ENCODE peak calls at places on chromosomes 4 and X, in eight cellular contexts. H, A, V, K, O, G, Y and D are unnamed samples.

GRCh38 chr4:110970642-110971041 is 347.8 kb upstream of the PITX2 start:
- DNase-seq in A (peak), H (no peak), Y (no peak), V (peak), K (peak), O (peak), G (no peak), D (peak)

GRCh38 chr4:27861802-27862201 is 1001.2 kb downstream of the STIM2 start:
- DNase-seq in G (no peak), O (no peak), Y (no peak), V (no peak), H (no peak), A (peak), K (no peak), D (no peak)

GRCh38 chr4:105246712-105247111 is 100.0 kb downstream of the TET2 start:
- DNase-seq in G (no peak), H (no peak), A (peak), Y (no peak), V (no peak), K (no peak), O (no peak), D (no peak)

GRCh38 chrX:40448793-40449192 is 132.0 kb upstream of the ATP6AP2 start:
- DNase-seq in O (no peak), A (no peak), Y (no peak), G (no peak), K (no peak), H (no peak), V (peak), D (no peak)

GRCh38 chr4:55291227-55291629 is 54.8 kb upstream of the SRD5A3 start:
- DNase-seq in O (no peak), Y (peak), A (peak), K (no peak), V (no peak), H (no peak), G (no peak), D (no peak)

GRCh38 chr4:158428242-158428641 is 93.4 kb upstream of the RXFP1 start:
- DNase-seq in K (no peak), A (peak), G (no peak), V (no peak), Y (no peak), H (no peak), O (no peak), D (no peak)

GRCh38 chrX:47146121-47146935 is 1.3 kb downstream of the RBM10 start:
- DNase-seq in Y (no peak), H (no peak), K (no peak), G (no peak), V (no peak), A (no peak), O (no peak), D (no peak)

GRCh38 chrX:119475389-119476101 is 7.3 kb downstream of the SLC25A5 start:
- DNase-seq in G (no peak), V (no peak), A (no peak), K (no peak), O (no peak), Y (no peak), H (no peak), D (no peak)

GRCh38 chrX:5681159-5681558 is 547.5 kb downstream of the NLGN4X start:
- DNase-seq in V (peak), K (no peak), H (no peak), Y (no peak), O (no peak), G (no peak), A (no peak), D (no peak)

GRCh38 chrX:151815461-151815860 is 80.9 kb downstream of the CNGA2 start:
- DNase-seq in O (no peak), V (no peak), K (no peak), A (peak), H (no peak), Y (no peak), G (no peak), D (no peak)

GRCh38 chrX:71492086-71493065 is 40.5 kb upstream of the OGT start:
- DNase-seq in G (no peak), Y (peak), H (peak), V (no peak), A (peak), O (peak), K (no peak), D (peak)

GRCh38 chr4:188408244-188409067 is 269.2 kb downstream of the TRIML1 start:
- DNase-seq in K (no peak), Y (no peak), G (no peak), V (no peak), A (no peak), H (no peak), O (no peak), D (no peak)

GRCh38 chrX:18755651-18756050 is 48.2 kb downstream of the PPEF1 start:
- DNase-seq in K (no peak), H (no peak), G (no peak), V (no peak), Y (no peak), A (no peak), O (no peak), D (no peak)

GRCh38 chrX:39564751-39565150 is 533.0 kb downstream of the BCOR start:
- DNase-seq in O (no peak), Y (no peak), H (no peak), K (no peak), A (no peak), G (no peak), V (no peak), D (no peak)

GRCh38 chrX:123745511-123745910 is 12.7 kb upstream of the THOC2 start:
- DNase-seq in V (no peak), H (no peak), Y (no peak), O (no peak), G (no peak), A (no peak), K (no peak), D (no peak)

GRCh38 chr4:53804719-53805118 is 213.4 kb upstream of the LNX1 start:
- DNase-seq in A (no peak), G (no peak), O (peak), H (no peak), V (peak), K (peak), Y (no peak), D (peak)

GRCh38 chr4:72314869-72315268 is 254.2 kb downstream of the ADAMTS3 start:
- DNase-seq in H (no peak), Y (no peak), O (no peak), V (no peak), K (no peak), G (no peak), A (peak), D (no peak)

GRCh38 chrX:154649864-154650510 is 3.4 kb downstream of the CTAG2 start:
- DNase-seq in Y (no peak), O (no peak), H (no peak), G (no peak), K (no peak), V (no peak), A (no peak), D (no peak)

GRCh38 chrX:127317159-127317558 is 497.6 kb downstream of the PRR32 start:
- DNase-seq in H (no peak), G (no peak), A (no peak), Y (no peak), K (no peak), O (no peak), V (no peak), D (no peak)

GRCh38 chr4:18568600-18568999 is 547.0 kb upstream of the LCORL start:
- DNase-seq in A (peak), G (no peak), O (no peak), K (no peak), H (no peak), Y (no peak), V (no peak), D (no peak)

GRCh38 chr4:174217273-174218126 is 66.0 kb downstream of the FBXO8 start:
- DNase-seq in H (no peak), K (no peak), Y (no peak), V (peak), O (peak), G (no peak), A (peak), D (no peak)

GRCh38 chr4:19756661-19757060 is 495.0 kb upstream of the SLIT2 start:
- DNase-seq in A (no peak), O (no peak), K (no peak), H (no peak), Y (no peak), V (no peak), G (no peak), D (no peak)

GRCh38 chr4:30916337-30917274 is 196.4 kb downstream of the PCDH7 start:
- DNase-seq in O (no peak), Y (no peak), K (no peak), G (no peak), A (no peak), H (no peak), V (no peak), D (no peak)

GRCh38 chr4:10045481-10045880 is 24.2 kb upstream of the SLC2A9 start:
- DNase-seq in A (no peak), G (no peak), Y (no peak), K (peak), H (no peak), O (no peak), V (no peak), D (peak)

GRCh38 chr4:25425361-25425760 is 48.3 kb downstream of the ANAPC4 start:
- DNase-seq in G (no peak), Y (no peak), O (no peak), H (no peak), V (no peak), A (peak), K (no peak), D (no peak)

GRCh38 chrX:114930227-114930626 is 87.2 kb downstream of the IL13RA2 start:
- DNase-seq in V (no peak), O (no peak), H (no peak), K (no peak), Y (no peak), G (no peak), A (peak), D (no peak)

GRCh38 chr4:98092833-98093439 is 50.3 kb downstream of the STPG2 start:
- DNase-seq in A (peak), Y (no peak), H (no peak), K (no peak), O (no peak), V (no peak), G (no peak), D (peak)

GRCh38 chr4:39446842-39447573 is 11.7 kb downstream of the RPL9 start:
- DNase-seq in Y (peak), V (no peak), H (no peak), A (peak), G (no peak), K (no peak), O (peak), D (no peak)

GRCh38 chr4:151862766-151863165 is 102.0 kb upstream of the GATB start:
- DNase-seq in A (peak), Y (no peak), V (no peak), G (no peak), H (no peak), K (peak), O (no peak), D (peak)

GRCh38 chr4:8754634-8755589 is 116.7 kb downstream of the HMX1 start:
- DNase-seq in Y (peak), A (no peak), H (no peak), V (no peak), K (no peak), O (no peak), G (no peak), D (no peak)

GRCh38 chr4:88738146-88738545 is 40.5 kb upstream of the NAP1L5 start:
- DNase-seq in Y (no peak), G (no peak), O (no peak), V (no peak), K (no peak), A (no peak), H (no peak), D (no peak)

GRCh38 chrX:38987135-38987780 is 186.0 kb downstream of the MID1IP1 start:
- DNase-seq in A (no peak), O (no peak), H (no peak), V (peak), K (no peak), Y (no peak), G (no peak), D (no peak)

GRCh38 chr4:27463816-27464215 is 603.2 kb downstream of the STIM2 start:
- DNase-seq in G (no peak), Y (no peak), A (peak), H (no peak), V (no peak), K (peak), O (no peak), D (peak)

GRCh38 chr4:52572936-52573485 is 86.1 kb downstream of the USP46 start:
- DNase-seq in V (no peak), O (no peak), Y (no peak), H (no peak), G (no peak), A (peak), K (peak), D (no peak)

GRCh38 chr4:69321153-69321729 is 41.0 kb downstream of the UGT2B28 start:
- DNase-seq in G (no peak), Y (no peak), V (no peak), H (no peak), O (no peak), A (no peak), K (no peak), D (no peak)

GRCh38 chr4:48047896-48048295 is 31.3 kb downstream of the NIPAL1 start:
- DNase-seq in H (no peak), K (no peak), V (no peak), Y (no peak), G (no peak), A (peak), O (no peak), D (no peak)

GRCh38 chr4:85688055-85688740 is 213.2 kb downstream of the ARHGAP24 start:
- DNase-seq in O (no peak), Y (no peak), G (no peak), K (no peak), V (no peak), H (no peak), A (no peak), D (no peak)